ENCODE peak calls at places on chromosome 21, in ten cellular contexts. One of them, this sample, is unnamed.

GRCh38 chr21:38979271-38980196 is 173.8 kb downstream of the ETS2 start:
- DNase-seq in psoas muscle: no peak
- DNase-seq in IMR-90: peak; percentile 70
- DNase-seq in MCF 10A: peak; percentile 22
- DNase-seq in CD8-positive, alpha-beta T cell: no peak
- DNase-seq in astrocyte of the spinal cord: no peak
- DNase-seq in A549: no peak
- DNase-seq in lower lobe of right lung: no peak
- DNase-seq in H9: peak; percentile 69
- DNase-seq in CD4-positive, alpha-beta T cell: no peak
- DNase-seq in this sample: peak; percentile 50

GRCh38 chr21:45990741-45991605 is 9.4 kb downstream of the COL6A1 start:
- DNase-seq in psoas muscle: peak; percentile 52
- DNase-seq in IMR-90: no peak
- DNase-seq in MCF 10A: no peak
- DNase-seq in CD8-positive, alpha-beta T cell: peak; percentile 6
- DNase-seq in astrocyte of the spinal cord: no peak
- DNase-seq in A549: no peak
- DNase-seq in lower lobe of right lung: peak; percentile 43
- DNase-seq in H9: no peak
- DNase-seq in CD4-positive, alpha-beta T cell: no peak
- DNase-seq in this sample: no peak

GRCh38 chr21:45330075-45330781 is 42.5 kb upstream of the POFUT2 start:
- DNase-seq in psoas muscle: peak; percentile 61
- DNase-seq in IMR-90: peak; percentile 88
- DNase-seq in MCF 10A: peak; percentile 79
- DNase-seq in CD8-positive, alpha-beta T cell: no peak
- DNase-seq in astrocyte of the spinal cord: peak; percentile 84
- DNase-seq in A549: peak; percentile 93
- DNase-seq in lower lobe of right lung: peak; percentile 89
- DNase-seq in H9: peak; percentile 47
- DNase-seq in CD4-positive, alpha-beta T cell: no peak
- DNase-seq in this sample: peak; percentile 63

GRCh38 chr21:18334066-18334465 is 69.5 kb downstream of the TMPRSS15 start:
- DNase-seq in psoas muscle: no peak
- DNase-seq in IMR-90: no peak
- DNase-seq in MCF 10A: peak; percentile 68
- DNase-seq in CD8-positive, alpha-beta T cell: no peak
- DNase-seq in astrocyte of the spinal cord: no peak
- DNase-seq in A549: no peak
- DNase-seq in lower lobe of right lung: no peak
- DNase-seq in H9: no peak
- DNase-seq in CD4-positive, alpha-beta T cell: no peak
- DNase-seq in this sample: no peak

GRCh38 chr21:39587376-39587775 is 25.4 kb upstream of the B3GALT5 start:
- DNase-seq in psoas muscle: no peak
- DNase-seq in IMR-90: no peak
- DNase-seq in MCF 10A: no peak
- DNase-seq in CD8-positive, alpha-beta T cell: no peak
- DNase-seq in astrocyte of the spinal cord: no peak
- DNase-seq in A549: no peak
- DNase-seq in lower lobe of right lung: no peak
- DNase-seq in H9: no peak
- DNase-seq in CD4-positive, alpha-beta T cell: no peak
- DNase-seq in this sample: no peak

GRCh38 chr21:15928686-15929085 is 198.9 kb downstream of the USP25 start:
- DNase-seq in psoas muscle: no peak
- DNase-seq in IMR-90: no peak
- DNase-seq in MCF 10A: no peak
- DNase-seq in CD8-positive, alpha-beta T cell: no peak
- DNase-seq in astrocyte of the spinal cord: no peak
- DNase-seq in A549: no peak
- DNase-seq in lower lobe of right lung: no peak
- DNase-seq in H9: no peak
- DNase-seq in CD4-positive, alpha-beta T cell: no peak
- DNase-seq in this sample: no peak

GRCh38 chr21:14114251-14114650 is 96.5 kb downstream of the LIPI start:
- DNase-seq in psoas muscle: no peak
- DNase-seq in IMR-90: no peak
- DNase-seq in MCF 10A: no peak
- DNase-seq in CD8-positive, alpha-beta T cell: no peak
- DNase-seq in astrocyte of the spinal cord: no peak
- DNase-seq in A549: no peak
- DNase-seq in lower lobe of right lung: no peak
- DNase-seq in H9: peak; percentile 75
- DNase-seq in CD4-positive, alpha-beta T cell: no peak
- DNase-seq in this sample: peak; percentile 71

GRCh38 chr21:39568380-39568779 is 44.4 kb upstream of the B3GALT5 start:
- DNase-seq in psoas muscle: no peak
- DNase-seq in IMR-90: no peak
- DNase-seq in MCF 10A: no peak
- DNase-seq in CD8-positive, alpha-beta T cell: no peak
- DNase-seq in astrocyte of the spinal cord: no peak
- DNase-seq in A549: no peak
- DNase-seq in lower lobe of right lung: no peak
- DNase-seq in H9: peak; percentile 36
- DNase-seq in CD4-positive, alpha-beta T cell: no peak
- DNase-seq in this sample: no peak

GRCh38 chr21:45510466-45510955 is 31.7 kb downstream of the SLC19A1 start:
- DNase-seq in psoas muscle: peak; percentile 20
- DNase-seq in IMR-90: no peak
- DNase-seq in MCF 10A: no peak
- DNase-seq in CD8-positive, alpha-beta T cell: no peak
- DNase-seq in astrocyte of the spinal cord: no peak
- DNase-seq in A549: no peak
- DNase-seq in lower lobe of right lung: no peak
- DNase-seq in H9: no peak
- DNase-seq in CD4-positive, alpha-beta T cell: no peak
- DNase-seq in this sample: no peak

GRCh38 chr21:42109473-42109872 is 38.4 kb downstream of the UMODL1 start:
- DNase-seq in psoas muscle: peak; percentile 27
- DNase-seq in IMR-90: no peak
- DNase-seq in MCF 10A: no peak
- DNase-seq in CD8-positive, alpha-beta T cell: no peak
- DNase-seq in astrocyte of the spinal cord: no peak
- DNase-seq in A549: no peak
- DNase-seq in lower lobe of right lung: no peak
- DNase-seq in H9: no peak
- DNase-seq in CD4-positive, alpha-beta T cell: no peak
- DNase-seq in this sample: no peak

GRCh38 chr21:42107177-42107880 is 36.2 kb downstream of the UMODL1 start:
- DNase-seq in psoas muscle: no peak
- DNase-seq in IMR-90: no peak
- DNase-seq in MCF 10A: no peak
- DNase-seq in CD8-positive, alpha-beta T cell: no peak
- DNase-seq in astrocyte of the spinal cord: no peak
- DNase-seq in A549: no peak
- DNase-seq in lower lobe of right lung: peak; percentile 37
- DNase-seq in H9: peak; percentile 56
- DNase-seq in CD4-positive, alpha-beta T cell: no peak
- DNase-seq in this sample: no peak

GRCh38 chr21:42108941-42109340 is 37.8 kb downstream of the UMODL1 start:
- DNase-seq in psoas muscle: peak; percentile 32
- DNase-seq in IMR-90: no peak
- DNase-seq in MCF 10A: no peak
- DNase-seq in CD8-positive, alpha-beta T cell: no peak
- DNase-seq in astrocyte of the spinal cord: no peak
- DNase-seq in A549: no peak
- DNase-seq in lower lobe of right lung: no peak
- DNase-seq in H9: no peak
- DNase-seq in CD4-positive, alpha-beta T cell: no peak
- DNase-seq in this sample: no peak

GRCh38 chr21:42108554-42108885 is 37.4 kb downstream of the UMODL1 start:
- DNase-seq in psoas muscle: peak; percentile 28
- DNase-seq in IMR-90: no peak
- DNase-seq in MCF 10A: no peak
- DNase-seq in CD8-positive, alpha-beta T cell: no peak
- DNase-seq in astrocyte of the spinal cord: no peak
- DNase-seq in A549: no peak
- DNase-seq in lower lobe of right lung: peak; percentile 31
- DNase-seq in H9: no peak
- DNase-seq in CD4-positive, alpha-beta T cell: no peak
- DNase-seq in this sample: no peak

DNA sequence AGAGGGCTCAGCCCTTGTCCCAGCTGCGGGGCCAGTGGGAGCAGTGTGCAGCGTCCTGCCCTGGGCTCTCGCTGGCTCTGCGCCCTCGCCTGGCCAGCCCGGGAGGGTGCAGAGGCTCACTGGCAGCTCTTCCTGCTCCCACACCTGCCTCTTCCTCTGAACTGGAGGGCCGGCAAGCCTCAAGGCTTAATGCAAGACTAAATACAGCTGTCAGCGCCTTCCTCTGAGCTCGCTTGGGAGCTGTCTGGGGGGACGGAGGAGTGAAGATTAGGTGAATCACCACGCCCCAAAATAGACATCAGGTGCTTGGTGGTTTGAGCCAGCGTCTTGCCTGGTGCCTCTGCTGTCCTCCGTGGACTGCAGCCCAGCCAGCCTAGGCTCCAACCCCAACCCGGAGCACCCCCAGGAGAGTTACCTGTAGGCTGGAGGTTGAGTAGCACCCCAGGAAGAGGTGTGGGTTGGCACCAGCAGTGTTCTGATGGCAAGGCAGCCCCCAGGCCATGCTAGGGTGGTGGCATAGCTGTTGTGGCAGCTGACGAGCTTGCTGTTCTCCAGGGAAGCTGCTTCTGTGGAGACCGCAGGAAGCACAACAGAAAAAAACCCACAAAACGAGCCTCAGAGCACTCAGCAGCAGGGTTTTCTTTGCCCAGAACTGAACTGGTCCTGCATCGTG is 36.9 kb downstream of the UMODL1 start:
- DNase-seq in psoas muscle: peak; percentile 63
- DNase-seq in IMR-90: peak; percentile 65
- DNase-seq in MCF 10A: peak; percentile 69
- DNase-seq in CD8-positive, alpha-beta T cell: peak; percentile 68
- DNase-seq in astrocyte of the spinal cord: peak; percentile 57
- DNase-seq in A549: peak; percentile 51
- DNase-seq in lower lobe of right lung: peak; percentile 79
- DNase-seq in H9: peak; percentile 85
- DNase-seq in CD4-positive, alpha-beta T cell: peak; percentile 67
- DNase-seq in this sample: peak; percentile 33
- TF ChIP-seq CTCF in psoas muscle: peak; percentile 56
- TF ChIP-seq CTCF in IMR-90: peak; percentile 82
- TF ChIP-seq CTCF in MCF 10A: peak; percentile 81
- TF ChIP-seq CTCF in CD8-positive, alpha-beta T cell: peak; percentile 74
- TF ChIP-seq CTCF in astrocyte of the spinal cord: peak; percentile 93
- TF ChIP-seq CTCF in A549: peak; percentile 50
- TF ChIP-seq CTCF in lower lobe of right lung: peak; percentile 87
- TF ChIP-seq CTCF in H9: peak; percentile 78
- TF ChIP-seq CTCF in CD4-positive, alpha-beta T cell: peak; percentile 88
- TF ChIP-seq CTCF in this sample: peak; percentile 96

GRCh38 chr21:26844258-26845065 is 747 bp downstream of the ADAMTS1 start:
- DNase-seq in psoas muscle: peak; percentile 84
- DNase-seq in IMR-90: peak; percentile 22
- DNase-seq in MCF 10A: peak; percentile 44
- DNase-seq in CD8-positive, alpha-beta T cell: no peak
- DNase-seq in astrocyte of the spinal cord: peak; percentile 63
- DNase-seq in A549: peak; percentile 33
- DNase-seq in lower lobe of right lung: peak; percentile 57
- DNase-seq in H9: peak; percentile 50
- DNase-seq in CD4-positive, alpha-beta T cell: no peak
- DNase-seq in this sample: no peak

GRCh38 chr21:26845750-26846035 is 484 bp upstream of the ADAMTS1 start:
- DNase-seq in psoas muscle: no peak
- DNase-seq in IMR-90: no peak
- DNase-seq in MCF 10A: no peak
- DNase-seq in CD8-positive, alpha-beta T cell: no peak
- DNase-seq in astrocyte of the spinal cord: no peak
- DNase-seq in A549: no peak
- DNase-seq in lower lobe of right lung: no peak
- DNase-seq in H9: no peak
- DNase-seq in CD4-positive, alpha-beta T cell: no peak
- DNase-seq in this sample: no peak

GRCh38 chr21:26847951-26848350 is 2.7 kb upstream of the ADAMTS1 start:
- DNase-seq in psoas muscle: no peak
- DNase-seq in IMR-90: no peak
- DNase-seq in MCF 10A: no peak
- DNase-seq in CD8-positive, alpha-beta T cell: no peak
- DNase-seq in astrocyte of the spinal cord: no peak
- DNase-seq in A549: no peak
- DNase-seq in lower lobe of right lung: no peak
- DNase-seq in H9: no peak
- DNase-seq in CD4-positive, alpha-beta T cell: no peak
- DNase-seq in this sample: no peak

GRCh38 chr21:26845066-26845749 is at the start of gene ADAMTS1:
- DNase-seq in psoas muscle: peak; percentile 97
- DNase-seq in IMR-90: peak; percentile 92
- DNase-seq in MCF 10A: peak; percentile 59
- DNase-seq in CD8-positive, alpha-beta T cell: peak; percentile 18
- DNase-seq in astrocyte of the spinal cord: peak; percentile 86
- DNase-seq in A549: peak; percentile 38
- DNase-seq in lower lobe of right lung: peak; percentile 82
- DNase-seq in H9: peak; percentile 91
- DNase-seq in CD4-positive, alpha-beta T cell: no peak
- DNase-seq in this sample: peak; percentile 47

GRCh38 chr21:26846036-26846931 is 1.1 kb upstream of the ADAMTS1 start:
- DNase-seq in psoas muscle: peak; percentile 91
- DNase-seq in IMR-90: peak; percentile 82
- DNase-seq in MCF 10A: peak; percentile 49
- DNase-seq in CD8-positive, alpha-beta T cell: no peak
- DNase-seq in astrocyte of the spinal cord: peak; percentile 71
- DNase-seq in A549: peak; percentile 31
- DNase-seq in lower lobe of right lung: peak; percentile 78
- DNase-seq in H9: peak; percentile 81
- DNase-seq in CD4-positive, alpha-beta T cell: no peak
- DNase-seq in this sample: peak; percentile 49
- TF ChIP-seq CTCF in psoas muscle: peak; percentile 21
- TF ChIP-seq CTCF in IMR-90: peak; percentile 31
- TF ChIP-seq CTCF in MCF 10A: no peak
- TF ChIP-seq CTCF in CD8-positive, alpha-beta T cell: no peak
- TF ChIP-seq CTCF in astrocyte of the spinal cord: peak; percentile 23
- TF ChIP-seq CTCF in A549: no peak
- TF ChIP-seq CTCF in lower lobe of right lung: no peak
- TF ChIP-seq CTCF in H9: peak; percentile 18
- TF ChIP-seq CTCF in CD4-positive, alpha-beta T cell: no peak
- TF ChIP-seq CTCF in this sample: peak; percentile 36

GRCh38 chr21:41881051-41881450 is 1.9 kb upstream of the PRDM15 start:
- DNase-seq in psoas muscle: no peak
- DNase-seq in IMR-90: no peak
- DNase-seq in MCF 10A: no peak
- DNase-seq in CD8-positive, alpha-beta T cell: no peak
- DNase-seq in astrocyte of the spinal cord: no peak
- DNase-seq in A549: no peak
- DNase-seq in lower lobe of right lung: no peak
- DNase-seq in H9: no peak
- DNase-seq in CD4-positive, alpha-beta T cell: no peak
- DNase-seq in this sample: no peak
- TF ChIP-seq CTCF in psoas muscle: no peak
- TF ChIP-seq CTCF in IMR-90: no peak
- TF ChIP-seq CTCF in MCF 10A: no peak
- TF ChIP-seq CTCF in CD8-positive, alpha-beta T cell: no peak
- TF ChIP-seq CTCF in astrocyte of the spinal cord: no peak
- TF ChIP-seq CTCF in A549: no peak
- TF ChIP-seq CTCF in lower lobe of right lung: no peak
- TF ChIP-seq CTCF in H9: no peak
- TF ChIP-seq CTCF in CD4-positive, alpha-beta T cell: no peak
- TF ChIP-seq CTCF in this sample: no peak

DNA sequence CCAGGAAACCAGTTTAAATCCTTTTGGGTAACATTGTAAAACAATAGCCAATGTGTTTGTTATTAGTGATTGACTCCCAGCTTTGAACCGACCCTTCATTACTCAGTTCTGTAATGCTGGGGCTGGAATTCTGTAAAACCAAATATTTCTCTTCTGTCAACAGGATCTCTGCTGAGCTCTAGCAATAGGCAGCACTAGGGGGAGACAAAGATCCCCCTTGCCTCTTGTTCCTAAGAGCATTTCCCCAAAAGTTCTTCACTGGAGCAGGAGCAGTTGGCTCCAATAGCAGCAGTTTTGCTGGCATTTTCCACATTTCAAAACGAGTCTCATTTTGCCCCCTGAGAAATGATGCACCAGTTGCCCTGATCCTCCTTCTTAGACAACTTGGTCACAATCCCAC is 1671.1 kb downstream of the MRPL39 start:
- DNase-seq in psoas muscle: no peak
- DNase-seq in IMR-90: peak; percentile 48
- DNase-seq in MCF 10A: peak; percentile 38
- DNase-seq in CD8-positive, alpha-beta T cell: no peak
- DNase-seq in astrocyte of the spinal cord: peak; percentile 29
- DNase-seq in A549: peak; percentile 0
- DNase-seq in lower lobe of right lung: no peak
- DNase-seq in H9: no peak
- DNase-seq in CD4-positive, alpha-beta T cell: no peak
- DNase-seq in this sample: no peak
- TF ChIP-seq CTCF in psoas muscle: peak; percentile 9
- TF ChIP-seq CTCF in IMR-90: peak; percentile 61
- TF ChIP-seq CTCF in MCF 10A: no peak
- TF ChIP-seq CTCF in CD8-positive, alpha-beta T cell: no peak
- TF ChIP-seq CTCF in astrocyte of the spinal cord: peak; percentile 61
- TF ChIP-seq CTCF in A549: no peak
- TF ChIP-seq CTCF in lower lobe of right lung: no peak
- TF ChIP-seq CTCF in H9: peak; percentile 55
- TF ChIP-seq CTCF in CD4-positive, alpha-beta T cell: no peak
- TF ChIP-seq CTCF in this sample: no peak